ENCODE peak calls at places on chromosome 6, in six cellular contexts. L is activated CD8-positive, alpha-beta T cell treated with anti-CD3 and anti-CD28 coated beads for 36 hours; R is GM12864; H is hepatocyte; Q is heart right ventricle; G is mammary epithelial cell. O is an unnamed sample.

GRCh38 chr6:42402184-42402583 is 49.5 kb downstream of the TRERF1 start:
- DNase-seq in L (peak), R (peak), H (peak), Q (no peak), G (peak), O (no peak)

GRCh38 chr6:31576897-31577341 is 1.6 kb downstream of the TNF start:
- DNase-seq in L (peak), R (no peak), H (no peak), Q (no peak), G (no peak), O (no peak)

GRCh38 chr6:80336906-80337305 is 230.4 kb downstream of the BCKDHB start:
- DNase-seq in L (no peak), R (no peak), H (no peak), Q (no peak), G (peak), O (no peak)

GRCh38 chr6:10138917-10139316 is 276.0 kb downstream of the TFAP2A start:
- DNase-seq in L (no peak), R (no peak), H (no peak), Q (no peak), G (peak), O (no peak)

GRCh38 chr6:160102956-160103824 is 18.4 kb upstream of the SLC22A1 start:
- DNase-seq in L (peak), R (no peak), H (no peak), Q (no peak), G (no peak), O (no peak)

GRCh38 chr6:16683524-16684194 is 77.6 kb downstream of the ATXN1 start:
- DNase-seq in L (peak), R (no peak), H (no peak), Q (peak), G (peak), O (peak)

GRCh38 chr6:147870745-147871144 is 362.3 kb downstream of the SAMD5 start:
- DNase-seq in L (no peak), R (no peak), H (no peak), Q (no peak), G (no peak), O (no peak)

GRCh38 chr6:115838763-115839401 is 221.8 kb downstream of the FRK start:
- DNase-seq in L (peak), R (peak), H (peak), Q (no peak), G (peak), O (no peak)

GRCh38 chr6:127879685-127880084 is 21.2 kb downstream of the THEMIS start:
- DNase-seq in L (peak), R (no peak), H (peak), Q (no peak), G (no peak), O (no peak)

DNA sequence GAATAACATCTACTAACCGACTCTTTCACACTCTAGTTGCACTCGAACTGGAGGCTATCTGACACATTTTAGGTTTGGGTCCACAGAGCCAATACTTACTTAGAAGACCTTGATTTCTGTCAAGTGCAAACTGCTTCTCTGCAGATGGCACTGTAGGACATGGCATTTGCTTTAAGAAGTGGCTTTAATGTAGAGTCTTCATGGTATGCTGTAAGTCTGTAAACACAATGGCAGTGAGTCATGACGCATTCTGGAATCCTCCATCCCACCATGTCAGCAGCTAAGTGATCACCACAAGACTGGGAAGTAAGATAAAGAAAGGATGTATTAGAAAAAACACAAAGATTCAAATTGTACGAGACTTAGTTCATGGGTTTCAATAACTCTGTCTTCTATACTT is 377.0 kb upstream of the NOX3 start:
- DNase-seq in L (no peak), R (no peak), H (no peak), Q (no peak), G (peak), O (no peak)
- TF ChIP-seq CTCF in L (no peak), R (no peak), H (peak), Q (no peak), G (no peak), O (no peak)

GRCh38 chr6:27472617-27473400 is at the start of gene ZNF184:
- DNase-seq in L (peak), R (peak), H (peak), Q (peak), G (peak), O (peak)
- TF ChIP-seq CTCF in L (peak), R (no peak), H (no peak), Q (no peak), G (no peak), O (no peak)

GRCh38 chr6:146358341-146359046 is 185.1 kb upstream of the RAB32 start:
- DNase-seq in L (no peak), R (no peak), H (no peak), Q (no peak), G (peak), O (no peak)
- TF ChIP-seq CTCF in L (no peak), R (no peak), H (no peak), Q (no peak), G (no peak), O (no peak)

DNA sequence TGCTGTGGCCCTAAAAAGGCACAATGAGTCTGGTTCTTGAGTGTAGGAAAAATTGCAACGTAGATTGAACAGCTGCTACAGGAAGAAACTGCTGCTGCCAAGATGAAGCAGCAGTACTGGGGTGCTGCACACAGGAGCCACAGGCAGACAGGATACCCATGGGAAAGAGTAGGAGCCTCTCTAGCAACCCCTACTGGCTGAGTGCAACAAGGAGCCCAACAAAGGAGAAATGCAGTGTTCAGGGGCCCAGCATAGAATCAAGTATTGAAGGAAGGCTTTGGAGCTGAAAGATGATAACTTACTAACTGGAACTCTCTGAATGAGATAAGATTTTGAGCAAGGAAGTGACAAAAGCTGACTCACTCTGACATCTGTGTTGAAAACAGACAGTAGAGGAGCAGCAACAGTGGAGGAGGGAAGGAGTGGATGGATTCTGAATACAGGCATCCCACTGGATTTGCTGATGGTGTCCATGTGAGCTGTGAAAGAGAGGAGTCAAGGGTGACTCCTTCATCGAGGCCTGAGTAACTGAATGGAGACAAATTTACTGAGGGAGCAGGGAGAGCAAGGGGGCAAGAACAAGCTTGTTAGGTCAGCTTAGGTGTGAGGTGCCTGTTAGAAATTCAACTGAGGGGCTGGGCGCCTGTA is 534.7 kb upstream of the JARID2 start:
- DNase-seq in L (peak), R (no peak), H (peak), Q (peak), G (peak), O (peak)
- TF ChIP-seq CTCF in L (peak), R (peak), H (peak), Q (peak), G (peak), O (peak)

GRCh38 chr6:169020821-169021220 is 232.8 kb downstream of the THBS2 start:
- DNase-seq in L (no peak), R (no peak), H (no peak), Q (no peak), G (no peak), O (no peak)

GRCh38 chr6:169024047-169024660 is 229.5 kb downstream of the THBS2 start:
- DNase-seq in L (no peak), R (no peak), H (no peak), Q (no peak), G (no peak), O (no peak)

GRCh38 chr6:169023161-169023874 is 230.3 kb downstream of the THBS2 start:
- DNase-seq in L (no peak), R (no peak), H (no peak), Q (no peak), G (no peak), O (no peak)

GRCh38 chr6:169019727-169020491 is 233.7 kb downstream of the THBS2 start:
- DNase-seq in L (no peak), R (no peak), H (no peak), Q (no peak), G (no peak), O (no peak)

DNA sequence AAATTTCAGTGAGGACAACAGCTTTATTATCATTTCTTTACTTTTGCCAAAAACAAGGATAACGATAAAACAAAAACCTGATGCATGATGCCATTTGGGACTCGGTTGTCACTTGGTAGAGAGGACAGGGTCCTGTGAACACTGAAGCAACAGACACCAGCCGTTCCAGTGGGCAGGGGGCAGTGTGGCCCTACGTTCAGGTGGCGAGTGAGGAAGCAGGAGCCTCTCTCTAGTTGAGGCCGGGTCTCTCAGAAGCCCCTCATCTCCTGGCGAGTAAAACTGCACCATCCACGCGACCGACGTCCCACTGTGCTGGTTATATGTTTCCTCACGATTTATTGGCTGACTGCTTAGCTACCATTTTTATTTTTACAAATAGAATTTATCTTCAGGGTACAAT is 231.6 kb downstream of the THBS2 start:
- DNase-seq in L (no peak), R (no peak), H (no peak), Q (no peak), G (no peak), O (no peak)
- TF ChIP-seq CTCF in L (no peak), R (no peak), H (no peak), Q (no peak), G (no peak), O (no peak)

GRCh38 chr6:137202078-137202477 is 17.1 kb downstream of the IFNGR1 start:
- DNase-seq in L (peak), R (no peak), H (no peak), Q (no peak), G (no peak), O (no peak)
- TF ChIP-seq CTCF in L (no peak), R (peak), H (peak), Q (peak), G (peak), O (no peak)

DNA sequence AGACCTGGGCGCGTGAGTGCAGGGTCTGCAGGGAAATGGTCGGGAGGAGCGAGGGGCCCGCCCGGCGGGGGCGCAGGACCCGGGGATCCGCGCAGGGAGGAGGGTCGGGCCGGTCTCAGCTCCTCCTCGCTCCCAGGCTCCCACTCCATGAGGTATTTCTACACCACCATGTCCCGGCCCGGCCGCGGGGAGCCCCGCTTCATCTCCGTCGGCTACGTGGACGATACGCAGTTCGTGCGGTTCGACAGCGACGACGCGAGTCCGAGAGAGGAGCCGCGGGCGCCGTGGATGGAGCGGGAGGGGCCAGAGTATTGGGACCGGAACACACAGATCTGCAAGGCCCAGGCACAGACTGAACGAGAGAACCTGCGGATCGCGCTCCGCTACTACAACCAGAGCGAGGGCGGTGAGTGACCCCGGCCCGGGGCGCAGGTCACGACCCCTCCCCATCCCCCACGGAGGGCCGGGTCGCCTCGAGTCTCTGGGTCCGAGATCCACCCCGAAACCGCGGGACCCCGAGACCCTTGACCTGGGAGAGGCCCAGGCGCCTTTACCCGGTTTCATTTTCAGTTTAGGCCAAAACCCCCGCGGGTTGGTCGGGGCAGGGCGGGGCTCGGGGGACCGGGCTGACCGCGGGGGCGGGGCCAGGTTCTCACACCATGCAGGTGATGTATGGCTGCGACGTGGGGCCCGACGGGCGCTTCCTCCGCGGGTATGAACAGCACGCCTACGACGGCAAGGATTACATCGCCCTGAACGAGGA is 54.3 kb upstream of the HLA-A start:
- DNase-seq in L (peak), R (peak), H (peak), Q (peak), G (peak), O (peak)
- TF ChIP-seq CTCF in L (no peak), R (no peak), H (no peak), Q (no peak), G (no peak), O (no peak)

GRCh38 chr6:161372422-161372793 is 98.5 kb upstream of the AGPAT4 start:
- DNase-seq in L (no peak), R (no peak), H (no peak), Q (no peak), G (no peak), O (no peak)

GRCh38 chr6:161377116-161377515 is 103.3 kb upstream of the AGPAT4 start:
- DNase-seq in L (no peak), R (no peak), H (no peak), Q (no peak), G (no peak), O (no peak)

GRCh38 chr6:161376367-161376766 is 102.5 kb upstream of the AGPAT4 start:
- DNase-seq in L (no peak), R (no peak), H (no peak), Q (no peak), G (no peak), O (no peak)

GRCh38 chr6:161373905-161374451 is 100.1 kb upstream of the AGPAT4 start:
- DNase-seq in L (peak), R (no peak), H (peak), Q (peak), G (peak), O (no peak)

GRCh38 chr6:161374971-161375873 is 101.4 kb upstream of the AGPAT4 start:
- DNase-seq in L (no peak), R (no peak), H (no peak), Q (peak), G (peak), O (peak)
- TF ChIP-seq CTCF in L (no peak), R (peak), H (no peak), Q (no peak), G (peak), O (peak)

GRCh38 chr6:169095153-169095552 is 158.5 kb downstream of the THBS2 start:
- DNase-seq in L (no peak), R (no peak), H (no peak), Q (no peak), G (no peak), O (no peak)

GRCh38 chr6:169093770-169094553 is 159.7 kb downstream of the THBS2 start:
- DNase-seq in L (no peak), R (no peak), H (no peak), Q (no peak), G (no peak), O (no peak)

GRCh38 chr6:169097336-169098052 is 156.2 kb downstream of the THBS2 start:
- DNase-seq in L (no peak), R (no peak), H (peak), Q (no peak), G (no peak), O (no peak)

GRCh38 chr6:169098136-169098535 is 155.5 kb downstream of the THBS2 start:
- DNase-seq in L (no peak), R (no peak), H (no peak), Q (no peak), G (no peak), O (no peak)

DNA sequence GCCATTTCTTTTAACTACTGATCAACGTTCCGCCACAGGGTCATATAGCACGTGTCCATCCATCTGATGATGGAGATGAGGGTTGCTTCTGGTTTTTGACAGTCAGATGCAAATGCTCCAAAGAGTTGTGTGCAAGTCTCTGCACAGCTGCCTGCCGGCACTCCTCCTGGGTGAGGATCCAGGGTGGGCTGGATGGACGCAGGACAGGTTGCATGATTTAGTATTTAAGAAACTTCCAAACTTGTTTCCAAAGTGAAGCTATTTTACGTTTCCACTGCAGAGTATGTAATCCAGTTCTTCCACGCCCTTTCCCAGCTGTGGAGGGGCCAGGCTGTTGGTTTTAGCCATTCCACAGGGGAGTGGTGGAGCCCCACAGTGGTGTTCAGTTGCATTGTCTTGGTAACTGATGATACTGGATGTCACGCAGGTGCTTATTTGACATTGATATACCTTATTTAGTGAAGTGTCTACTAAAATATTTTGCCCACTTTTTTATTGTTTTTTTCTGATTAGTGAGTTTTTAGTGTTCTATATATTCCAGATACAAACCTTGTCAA is 157.2 kb downstream of the THBS2 start:
- DNase-seq in L (no peak), R (no peak), H (no peak), Q (no peak), G (no peak), O (no peak)
- TF ChIP-seq CTCF in L (no peak), R (no peak), H (no peak), Q (no peak), G (no peak), O (no peak)

O was measured in CD14-positive monocyte.